ENCODE peak calls at places on chromosomes 1 and 21, in nine cellular contexts. J is effector memory CD4-positive, alpha-beta T cell; G is NCI-H1436 treated with DMSO at 0.1 percent for 48 hours; I is astrocyte; O is aorta; D is GM12865; X is NCI-H1105 treated with DMSO at 0.1 percent for 48 hours; R is NCI-H1694; M is NCI-H2171. E is an unnamed sample.

GRCh38 chr1:232426801-232427200 is 203.1 kb downstream of the SIPA1L2 start:
- DNase-seq in G (no peak), D (no peak), O (no peak), J (no peak), M (no peak), I (peak; percentile 78), R (no peak), X (no peak), E (no peak)

GRCh38 chr1:24632776-24633175 is 10.3 kb upstream of the SRRM1 start:
- DNase-seq in M (no peak), X (no peak), R (no peak), J (no peak), D (no peak), O (no peak), G (no peak), I (no peak), E (no peak)

GRCh38 chr1:11383553-11384169 is 95.3 kb upstream of the DISP3 start:
- DNase-seq in I (peak; percentile 2), M (no peak), J (no peak), G (no peak), X (no peak), R (peak; percentile 71), O (no peak), D (peak; percentile 10), E (no peak)

GRCh38 chr1:39269791-39270342 is 65.4 kb downstream of the MACF1 start:
- DNase-seq in O (no peak), G (no peak), I (no peak), M (no peak), J (no peak), X (no peak), R (no peak), D (peak; percentile 92), E (no peak)

GRCh38 chr1:204506091-204506968 is 9.9 kb upstream of the MDM4 start:
- DNase-seq in J (peak; percentile 61), M (peak; percentile 62), R (peak; percentile 97), O (peak; percentile 85), G (peak; percentile 92), X (peak; percentile 82), D (peak; percentile 93), I (peak; percentile 88), E (peak; percentile 89)

GRCh38 chr1:8789314-8790214 is 27.9 kb downstream of the RERE start:
- DNase-seq in R (no peak), G (no peak), J (no peak), I (no peak), X (no peak), D (no peak), O (no peak), M (no peak), E (no peak)

GRCh38 chr1:223425550-223425949 is 32.3 kb downstream of the CCDC185 start:
- DNase-seq in M (no peak), O (no peak), D (no peak), J (no peak), R (no peak), I (no peak), G (no peak), X (no peak), E (no peak)

GRCh38 chr1:179926494-179927205 is 28.0 kb upstream of the CEP350 start:
- DNase-seq in O (no peak), X (no peak), M (no peak), D (no peak), R (no peak), G (no peak), J (no peak), I (peak; percentile 59), E (no peak)

GRCh38 chr21:44505673-44506278 is 34.2 kb downstream of the KRTAP10-1 start:
- DNase-seq in J (no peak), X (no peak), I (no peak), O (peak; percentile 39), R (no peak), M (no peak), D (no peak), G (no peak), E (no peak)

GRCh38 chr1:206761369-206761768 is 9.2 kb upstream of the IL19 start:
- DNase-seq in R (no peak), X (no peak), J (no peak), D (no peak), I (no peak), O (no peak), M (no peak), G (no peak), E (no peak)

GRCh38 chr1:27668808-27669723 is 2.9 kb downstream of the IFI6 start:
- DNase-seq in I (no peak), J (peak; percentile 73), M (peak; percentile 48), D (peak; percentile 85), G (no peak), X (peak; percentile 65), R (peak; percentile 26), O (peak; percentile 95), E (peak; percentile 75)

GRCh38 chr1:60265560-60266535 is 192.3 kb upstream of the C1orf87 start:
- DNase-seq in R (no peak), O (no peak), X (no peak), M (no peak), D (no peak), I (peak; percentile 82), G (no peak), J (no peak), E (no peak)

GRCh38 chr1:184838374-184838995 is 83.8 kb upstream of the EDEM3 start:
- DNase-seq in O (no peak), D (no peak), M (no peak), I (peak; percentile 90), X (no peak), G (no peak), J (no peak), R (peak; percentile 5), E (no peak)

GRCh38 chr1:160646192-160646591 is 652 bp downstream of the SLAMF1 start:
- DNase-seq in J (no peak), G (no peak), R (no peak), X (no peak), M (no peak), D (no peak), I (no peak), O (no peak), E (no peak)

GRCh38 chr21:28436286-28436932 is 556.3 kb downstream of the LTN1 start:
- DNase-seq in D (no peak), J (no peak), X (no peak), M (no peak), G (no peak), I (peak; percentile 74), R (no peak), O (no peak), E (no peak)

GRCh38 chr1:243658596-243659105 is 191.4 kb downstream of the AKT3 start:
- DNase-seq in X (no peak), D (no peak), G (no peak), R (no peak), J (no peak), M (no peak), O (no peak), I (no peak), E (no peak)

GRCh38 chr1:223717695-223718363 is 5.5 kb downstream of the CAPN2 start:
- DNase-seq in O (no peak), X (no peak), D (no peak), J (no peak), I (no peak), R (no peak), M (no peak), G (no peak), E (no peak)